ENCODE peak calls at places on chromosomes 2 and 18, in six cellular contexts. O, Q, W, H, D and S are unnamed samples.

GRCh38 chr2:239441724-239442123 is 40.9 kb upstream of the HDAC4 start:
- DNase-seq in O (no peak), Q (no peak), W (no peak), H (no peak), D (no peak), S (no peak)

GRCh38 chr2:209471037-209471436 is 47.2 kb downstream of the MAP2 start:
- DNase-seq in O (no peak), Q (no peak), W (no peak), H (no peak), D (no peak), S (no peak)

GRCh38 chr18:424071-424868 is 76.2 kb downstream of the COLEC12 start:
- DNase-seq in O (no peak), Q (no peak), W (no peak), H (no peak), D (no peak), S (no peak)

GRCh38 chr2:183207110-183207509 is 82.9 kb downstream of the NUP35 start:
- DNase-seq in O (no peak), Q (no peak), W (no peak), H (no peak), D (no peak), S (no peak)

GRCh38 chr2:36698978-36699377 is 2.5 kb downstream of the VIT start:
- DNase-seq in O (no peak), Q (no peak), W (no peak), H (no peak), D (no peak), S (no peak)

GRCh38 chr2:231680284-231680991 is 27.9 kb upstream of the PTMA start:
- DNase-seq in O (peak), Q (no peak), W (no peak), H (no peak), D (no peak), S (peak)

GRCh38 chr2:108412995-108413726 is 35.4 kb downstream of the SULT1C4 start:
- DNase-seq in O (peak), Q (no peak), W (no peak), H (no peak), D (no peak), S (no peak)

GRCh38 chr18:8814206-8814605 is 108.8 kb downstream of the MTCL1 start:
- DNase-seq in O (no peak), Q (no peak), W (no peak), H (no peak), D (no peak), S (no peak)

GRCh38 chr2:234960091-234961088 is 8.6 kb downstream of the SH3BP4 start:
- DNase-seq in O (no peak), Q (no peak), W (no peak), H (no peak), D (no peak), S (no peak)

GRCh38 chr2:101803945-101804696 is 106.6 kb downstream of the MAP4K4 start:
- DNase-seq in O (no peak), Q (no peak), W (no peak), H (no peak), D (no peak), S (no peak)

GRCh38 chr2:143607446-143608110 is 478.4 kb downstream of the ARHGAP15 start:
- DNase-seq in O (no peak), Q (no peak), W (no peak), H (no peak), D (no peak), S (no peak)

GRCh38 chr2:72035518-72036172 is 112.0 kb downstream of the CYP26B1 start:
- DNase-seq in O (no peak), Q (no peak), W (no peak), H (no peak), D (no peak), S (peak)

GRCh38 chr2:70340921-70341765 is 39.3 kb upstream of the FAM136A start:
- DNase-seq in O (no peak), Q (no peak), W (no peak), H (no peak), D (peak), S (peak)

GRCh38 chr2:238285653-238286082 is 2.7 kb downstream of the PER2 start:
- DNase-seq in O (peak), Q (no peak), W (no peak), H (no peak), D (peak), S (no peak)

GRCh38 chr2:194616334-194616733 is 1040.7 kb upstream of the SLC39A10 start:
- DNase-seq in O (no peak), Q (no peak), W (no peak), H (no peak), D (no peak), S (no peak)

GRCh38 chr2:231687133-231687852 is 21.0 kb upstream of the PTMA start:
- DNase-seq in O (no peak), Q (peak), W (no peak), H (peak), D (peak), S (no peak)

GRCh38 chr18:78974115-78974740 is 5.4 kb upstream of the SALL3 start:
- DNase-seq in O (no peak), Q (no peak), W (no peak), H (no peak), D (no peak), S (no peak)

GRCh38 chr2:65096948-65097347 is 33.0 kb downstream of the RAB1A start:
- DNase-seq in O (no peak), Q (no peak), W (no peak), H (no peak), D (no peak), S (no peak)

GRCh38 chr18:36871801-36872200 is 42.9 kb downstream of the KIAA1328 start:
- DNase-seq in O (no peak), Q (no peak), W (no peak), H (no peak), D (no peak), S (no peak)

GRCh38 chr18:2908166-2908945 is 61.5 kb downstream of the EMILIN2 start:
- DNase-seq in O (no peak), Q (no peak), W (no peak), H (no peak), D (no peak), S (no peak)

GRCh38 chr2:88184762-88185161 is 14.6 kb downstream of the THNSL2 start:
- DNase-seq in O (no peak), Q (no peak), W (no peak), H (no peak), D (no peak), S (no peak)

GRCh38 chr2:28117104-28117596 is 226.6 kb downstream of the BABAM2 start:
- DNase-seq in O (no peak), Q (no peak), W (no peak), H (no peak), D (no peak), S (no peak)

GRCh38 chr18:1663879-1664705 is 759.4 kb downstream of the ADCYAP1 start:
- DNase-seq in O (no peak), Q (no peak), W (no peak), H (no peak), D (peak), S (no peak)

GRCh38 chr2:18242716-18243115 is 317.7 kb downstream of the RDH14 start:
- DNase-seq in O (no peak), Q (no peak), W (no peak), H (no peak), D (no peak), S (no peak)

GRCh38 chr2:70471129-70471528 is 82.5 kb downstream of the TGFA start:
- DNase-seq in O (no peak), Q (no peak), W (no peak), H (no peak), D (no peak), S (no peak)

GRCh38 chr2:112024896-112025491 is 30.1 kb upstream of the TMEM87B start:
- DNase-seq in O (no peak), Q (no peak), W (no peak), H (no peak), D (no peak), S (no peak)

GRCh38 chr2:212416126-212416525 is 122.5 kb downstream of the ERBB4 start:
- DNase-seq in O (no peak), Q (no peak), W (no peak), H (no peak), D (no peak), S (no peak)

GRCh38 chr2:190277234-190278112 is 42.2 kb downstream of the HIBCH start:
- DNase-seq in O (no peak), Q (no peak), W (no peak), H (peak), D (no peak), S (no peak)

GRCh38 chr2:120486946-120487345 is 141.0 kb downstream of the INHBB start:
- DNase-seq in O (peak), Q (no peak), W (no peak), H (no peak), D (no peak), S (no peak)

GRCh38 chr2:112579280-112579679 is 5.1 kb upstream of the CHCHD5 start:
- DNase-seq in O (no peak), Q (no peak), W (no peak), H (no peak), D (peak), S (no peak)

GRCh38 chr2:53131416-53131815 is 636.2 kb upstream of the CHAC2 start:
- DNase-seq in O (no peak), Q (no peak), W (no peak), H (no peak), D (no peak), S (no peak)

GRCh38 chr2:120566331-120567035 is 169.2 kb upstream of the GLI2 start:
- DNase-seq in O (peak), Q (no peak), W (no peak), H (no peak), D (no peak), S (no peak)

GRCh38 chr18:28281400-28281799 is 104.5 kb upstream of the CDH2 start:
- DNase-seq in O (no peak), Q (no peak), W (no peak), H (no peak), D (no peak), S (no peak)

GRCh38 chr2:132544045-132544630 is 125.9 kb downstream of the LYPD1 start:
- DNase-seq in O (no peak), Q (no peak), W (no peak), H (no peak), D (no peak), S (no peak)